ENCODE peak calls at places on chromosome 4, in seven cellular contexts. One of them, this sample, is unnamed. For H3K36me3 and H3K27me3, the result is how much of the 10 kb centered on the place peaks cover.

GRCh38 chr4:109730294-109731051 is 603 bp upstream of the PLA2G12A start:
- DNase-seq in brain microvascular endothelial cell: peak
- DNase-seq in HepG2: no peak
- DNase-seq in A673: peak
- DNase-seq in suprapubic skin: peak
- DNase-seq in sigmoid colon: peak
- DNase-seq in endodermal cell: no peak
- DNase-seq in this sample: no peak

GRCh38 chr4:40838742-40839141 is 89.0 kb downstream of the NSUN7 start:
- DNase-seq in brain microvascular endothelial cell: no peak
- DNase-seq in HepG2: no peak
- DNase-seq in A673: no peak
- DNase-seq in suprapubic skin: no peak
- DNase-seq in sigmoid colon: no peak
- DNase-seq in endodermal cell: no peak
- DNase-seq in this sample: no peak

GRCh38 chr4:23931489-23931830 is 41.6 kb upstream of the PPARGC1A start:
- DNase-seq in brain microvascular endothelial cell: no peak
- DNase-seq in HepG2: no peak
- DNase-seq in A673: no peak
- DNase-seq in suprapubic skin: no peak
- DNase-seq in sigmoid colon: no peak
- DNase-seq in endodermal cell: no peak
- DNase-seq in this sample: no peak

GRCh38 chr4:18007625-18008024 is 13.9 kb downstream of the LCORL start:
- DNase-seq in brain microvascular endothelial cell: no peak
- DNase-seq in HepG2: no peak
- DNase-seq in A673: no peak
- DNase-seq in suprapubic skin: no peak
- DNase-seq in sigmoid colon: no peak
- DNase-seq in endodermal cell: no peak
- DNase-seq in this sample: no peak

GRCh38 chr4:51835854-51836253 is 7.1 kb upstream of the DCUN1D4 start:
- DNase-seq in brain microvascular endothelial cell: no peak
- DNase-seq in HepG2: no peak
- DNase-seq in A673: no peak
- DNase-seq in suprapubic skin: no peak
- DNase-seq in sigmoid colon: no peak
- DNase-seq in endodermal cell: no peak
- DNase-seq in this sample: no peak

GRCh38 chr4:125689839-125690238 is 375.1 kb downstream of the FAT4 start:
- DNase-seq in brain microvascular endothelial cell: no peak
- DNase-seq in HepG2: no peak
- DNase-seq in A673: no peak
- DNase-seq in suprapubic skin: no peak
- DNase-seq in sigmoid colon: no peak
- DNase-seq in endodermal cell: no peak
- DNase-seq in this sample: no peak

GRCh38 chr4:127698789-127699200 is 31.4 kb upstream of the SLC25A31 start:
- DNase-seq in brain microvascular endothelial cell: peak
- DNase-seq in HepG2: no peak
- DNase-seq in A673: peak
- DNase-seq in suprapubic skin: no peak
- DNase-seq in sigmoid colon: no peak
- DNase-seq in endodermal cell: no peak
- DNase-seq in this sample: no peak

GRCh38 chr4:69787879-69788278 is 27.5 kb upstream of the SULT1B1 start:
- DNase-seq in brain microvascular endothelial cell: peak
- DNase-seq in HepG2: no peak
- DNase-seq in A673: no peak
- DNase-seq in suprapubic skin: no peak
- DNase-seq in sigmoid colon: no peak
- DNase-seq in endodermal cell: no peak
- DNase-seq in this sample: no peak

GRCh38 chr4:174398728-174399127 is 115.0 kb downstream of the CEP44 start:
- DNase-seq in brain microvascular endothelial cell: peak
- DNase-seq in HepG2: no peak
- DNase-seq in A673: no peak
- DNase-seq in suprapubic skin: no peak
- DNase-seq in sigmoid colon: no peak
- DNase-seq in endodermal cell: no peak
- DNase-seq in this sample: no peak

GRCh38 chr4:65624651-65625050 is 45.6 kb downstream of the EPHA5 start:
- DNase-seq in brain microvascular endothelial cell: no peak
- DNase-seq in HepG2: no peak
- DNase-seq in A673: no peak
- DNase-seq in suprapubic skin: no peak
- DNase-seq in sigmoid colon: no peak
- DNase-seq in endodermal cell: no peak
- DNase-seq in this sample: no peak

GRCh38 chr4:113835005-113835404 is 73.5 kb upstream of the CAMK2D start:
- DNase-seq in brain microvascular endothelial cell: peak
- DNase-seq in HepG2: no peak
- DNase-seq in A673: peak
- DNase-seq in suprapubic skin: no peak
- DNase-seq in sigmoid colon: no peak
- DNase-seq in endodermal cell: no peak
- DNase-seq in this sample: no peak

GRCh38 chr4:158442736-158443135 is 78.9 kb upstream of the RXFP1 start:
- DNase-seq in brain microvascular endothelial cell: no peak
- DNase-seq in HepG2: no peak
- DNase-seq in A673: no peak
- DNase-seq in suprapubic skin: no peak
- DNase-seq in sigmoid colon: no peak
- DNase-seq in endodermal cell: no peak
- DNase-seq in this sample: no peak

GRCh38 chr4:26751004-26751403 is 109.6 kb upstream of the STIM2 start:
- DNase-seq in brain microvascular endothelial cell: no peak
- DNase-seq in HepG2: peak
- DNase-seq in A673: no peak
- DNase-seq in suprapubic skin: no peak
- DNase-seq in sigmoid colon: no peak
- DNase-seq in endodermal cell: no peak
- DNase-seq in this sample: no peak

GRCh38 chr4:86508436-86508835 is 85.7 kb upstream of the PTPN13 start:
- DNase-seq in brain microvascular endothelial cell: peak
- DNase-seq in HepG2: no peak
- DNase-seq in A673: peak
- DNase-seq in suprapubic skin: no peak
- DNase-seq in sigmoid colon: no peak
- DNase-seq in endodermal cell: no peak
- DNase-seq in this sample: no peak

GRCh38 chr4:127632420-127633403 is at the start of gene INTU:
- DNase-seq in brain microvascular endothelial cell: peak
- DNase-seq in HepG2: peak
- DNase-seq in A673: peak
- DNase-seq in suprapubic skin: peak
- DNase-seq in sigmoid colon: peak
- DNase-seq in endodermal cell: peak
- DNase-seq in this sample: peak

GRCh38 chr4:146229406-146229805 is 15.1 kb downstream of the REELD1 start:
- DNase-seq in brain microvascular endothelial cell: no peak
- DNase-seq in HepG2: no peak
- DNase-seq in A673: no peak
- DNase-seq in suprapubic skin: no peak
- DNase-seq in sigmoid colon: no peak
- DNase-seq in endodermal cell: no peak
- DNase-seq in this sample: no peak

GRCh38 chr4:155540698-155541097 is 126.0 kb upstream of the GUCY1A1 start:
- DNase-seq in brain microvascular endothelial cell: no peak
- DNase-seq in HepG2: no peak
- DNase-seq in A673: no peak
- DNase-seq in suprapubic skin: no peak
- DNase-seq in sigmoid colon: no peak
- DNase-seq in endodermal cell: no peak
- DNase-seq in this sample: no peak

GRCh38 chr4:174983128-174983750 is 65.1 kb downstream of the ADAM29 start:
- DNase-seq in brain microvascular endothelial cell: no peak
- DNase-seq in HepG2: no peak
- DNase-seq in A673: no peak
- DNase-seq in suprapubic skin: no peak
- DNase-seq in sigmoid colon: no peak
- DNase-seq in endodermal cell: no peak
- DNase-seq in this sample: no peak

GRCh38 chr4:139825523-139826014 is 159.9 kb downstream of the MGST2 start:
- DNase-seq in brain microvascular endothelial cell: no peak
- DNase-seq in HepG2: no peak
- DNase-seq in A673: no peak
- DNase-seq in suprapubic skin: no peak
- DNase-seq in sigmoid colon: no peak
- DNase-seq in endodermal cell: no peak
- DNase-seq in this sample: peak
- H3K4me3 ChIP-seq in brain microvascular endothelial cell: no peak
- H3K4me3 ChIP-seq in HepG2: no peak
- H3K4me3 ChIP-seq in A673: no peak
- H3K4me3 ChIP-seq in suprapubic skin: no peak
- H3K4me3 ChIP-seq in sigmoid colon: no peak
- H3K4me3 ChIP-seq in endodermal cell: peak
- H3K4me3 ChIP-seq in this sample: no peak

GRCh38 chr4:88998941-88999340 is 58.0 kb downstream of the FAM13A start:
- DNase-seq in brain microvascular endothelial cell: no peak
- DNase-seq in HepG2: no peak
- DNase-seq in A673: no peak
- DNase-seq in suprapubic skin: no peak
- DNase-seq in sigmoid colon: no peak
- DNase-seq in endodermal cell: no peak
- DNase-seq in this sample: no peak

GRCh38 chr4:89000392-89000791 is 56.6 kb downstream of the FAM13A start:
- DNase-seq in brain microvascular endothelial cell: no peak
- DNase-seq in HepG2: no peak
- DNase-seq in A673: no peak
- DNase-seq in suprapubic skin: no peak
- DNase-seq in sigmoid colon: no peak
- DNase-seq in endodermal cell: no peak
- DNase-seq in this sample: no peak

GRCh38 chr4:89000844-89001360 is 56.1 kb downstream of the FAM13A start:
- DNase-seq in brain microvascular endothelial cell: peak
- DNase-seq in HepG2: peak
- DNase-seq in A673: peak
- DNase-seq in suprapubic skin: no peak
- DNase-seq in sigmoid colon: no peak
- DNase-seq in endodermal cell: no peak
- DNase-seq in this sample: no peak

GRCh38 chr4:88999392-88999791 is 57.6 kb downstream of the FAM13A start:
- DNase-seq in brain microvascular endothelial cell: no peak
- DNase-seq in HepG2: no peak
- DNase-seq in A673: no peak
- DNase-seq in suprapubic skin: no peak
- DNase-seq in sigmoid colon: no peak
- DNase-seq in endodermal cell: no peak
- DNase-seq in this sample: no peak

DNA sequence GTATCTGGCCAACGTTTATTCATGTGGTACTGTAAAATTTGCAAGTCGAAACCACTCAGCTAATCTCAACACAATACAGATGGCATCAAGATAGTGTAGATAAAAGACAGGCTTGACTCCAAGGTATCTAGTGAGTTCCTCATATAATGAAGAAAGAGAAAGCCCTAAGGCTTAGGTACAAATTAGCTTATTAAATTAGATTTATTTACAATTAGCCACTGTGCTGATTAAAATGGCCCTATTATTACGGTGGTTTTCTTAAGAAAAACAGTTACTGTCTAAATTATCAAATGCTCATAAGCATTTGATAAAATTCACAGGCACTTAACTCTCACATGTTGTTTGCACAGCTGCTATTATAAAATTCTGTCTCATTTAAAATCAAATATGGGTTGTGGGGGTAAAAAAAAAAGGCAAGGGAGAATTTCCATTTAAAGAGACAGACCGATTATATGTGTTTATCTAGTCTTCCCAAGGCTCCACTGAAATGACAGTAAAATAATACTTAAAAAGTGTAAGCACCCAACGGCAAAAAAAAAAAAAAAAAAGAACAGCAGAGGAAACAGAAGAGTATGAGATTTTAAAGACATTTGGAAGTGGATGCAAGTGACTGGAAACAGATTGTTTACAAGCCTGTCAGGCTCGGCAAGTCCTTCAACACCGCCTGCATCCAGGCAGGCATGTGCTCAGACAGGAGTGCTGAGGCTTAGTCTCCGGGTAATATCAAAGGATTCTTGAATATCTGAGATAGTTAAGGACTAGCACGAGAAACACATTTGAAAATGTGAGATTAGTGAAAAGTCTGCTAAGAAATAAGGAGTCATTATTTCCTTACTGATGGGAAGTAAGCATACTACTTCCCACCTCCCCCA is 55.1 kb downstream of the FAM13A start:
- DNase-seq in brain microvascular endothelial cell: no peak
- DNase-seq in HepG2: no peak
- DNase-seq in A673: no peak
- DNase-seq in suprapubic skin: no peak
- DNase-seq in sigmoid colon: no peak
- DNase-seq in endodermal cell: no peak
- DNase-seq in this sample: no peak
- H3K36me3 ChIP-seq in brain microvascular endothelial cell: under half
- H3K36me3 ChIP-seq in HepG2: under half
- H3K36me3 ChIP-seq in A673: under half
- H3K36me3 ChIP-seq in suprapubic skin: under half
- H3K36me3 ChIP-seq in sigmoid colon: under half
- H3K36me3 ChIP-seq in endodermal cell: under half
- H3K36me3 ChIP-seq in this sample: under half

GRCh38 chr4:8860892-8861575 is 10.6 kb downstream of the HMX1 start:
- DNase-seq in brain microvascular endothelial cell: no peak
- DNase-seq in HepG2: no peak
- DNase-seq in A673: no peak
- DNase-seq in suprapubic skin: no peak
- DNase-seq in sigmoid colon: no peak
- DNase-seq in endodermal cell: peak
- DNase-seq in this sample: peak
- H3K27me3 ChIP-seq in brain microvascular endothelial cell: half or more
- H3K27me3 ChIP-seq in HepG2: under half
- H3K27me3 ChIP-seq in A673: half or more
- H3K27me3 ChIP-seq in suprapubic skin: half or more
- H3K27me3 ChIP-seq in sigmoid colon: half or more
- H3K27me3 ChIP-seq in endodermal cell: half or more
- H3K27me3 ChIP-seq in this sample: half or more

DNA sequence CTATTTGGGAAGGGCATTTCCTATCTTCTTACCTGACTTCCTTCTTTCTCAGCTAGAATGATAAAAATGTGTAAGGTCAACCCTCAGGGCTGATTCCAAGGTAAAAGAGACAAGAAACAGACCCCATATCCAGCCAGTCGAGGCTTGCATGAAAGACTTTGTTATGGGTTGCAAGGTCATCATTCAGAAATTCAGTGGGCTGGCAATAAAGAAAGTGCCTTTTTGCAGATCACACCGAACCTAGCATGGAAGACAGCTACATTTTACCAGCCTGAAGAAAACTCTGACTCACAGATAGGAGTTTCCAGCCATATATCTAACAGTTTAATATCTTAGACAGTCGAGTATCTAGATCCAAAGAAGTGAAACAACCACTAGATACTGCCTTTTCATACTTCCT is 87.4 kb downstream of the PDGFC start:
- DNase-seq in brain microvascular endothelial cell: no peak
- DNase-seq in HepG2: no peak
- DNase-seq in A673: no peak
- DNase-seq in suprapubic skin: no peak
- DNase-seq in sigmoid colon: no peak
- DNase-seq in endodermal cell: no peak
- DNase-seq in this sample: no peak
- H3K4me3 ChIP-seq in brain microvascular endothelial cell: no peak
- H3K4me3 ChIP-seq in HepG2: no peak
- H3K4me3 ChIP-seq in A673: no peak
- H3K4me3 ChIP-seq in suprapubic skin: no peak
- H3K4me3 ChIP-seq in sigmoid colon: no peak
- H3K4me3 ChIP-seq in endodermal cell: no peak
- H3K4me3 ChIP-seq in this sample: no peak

This sample was measured in H7.